ENCODE peak calls at places on chromosomes 2 and 18, in four cellular contexts. One of them, this sample, is unnamed.

GRCh38 chr2:131010566-131010965 is 82.7 kb downstream of the FAM168B start:
- DNase-seq in CD8-positive, alpha-beta memory T cell: no peak
- DNase-seq in CD4-positive, alpha-beta T cell: no peak
- DNase-seq in Caki2: no peak
- DNase-seq in this sample: no peak

GRCh38 chr2:74037379-74037860 is 52.7 kb downstream of the TET3 start:
- DNase-seq in Caki2: no peak
- DNase-seq in CD4-positive, alpha-beta T cell: no peak
- DNase-seq in CD8-positive, alpha-beta memory T cell: no peak
- DNase-seq in this sample: no peak

GRCh38 chr18:13483316-13484270 is 242.8 kb downstream of the FAM210A start:
- DNase-seq in CD4-positive, alpha-beta T cell: no peak
- DNase-seq in Caki2: no peak
- DNase-seq in CD8-positive, alpha-beta memory T cell: no peak
- DNase-seq in this sample: no peak

GRCh38 chr2:240256704-240257637 is 116.5 kb upstream of the OTOS start:
- DNase-seq in Caki2: no peak
- DNase-seq in CD8-positive, alpha-beta memory T cell: no peak
- DNase-seq in CD4-positive, alpha-beta T cell: no peak
- DNase-seq in this sample: no peak

GRCh38 chr2:12701786-12702660 is 14.7 kb upstream of the TRIB2 start:
- DNase-seq in CD4-positive, alpha-beta T cell: no peak
- DNase-seq in Caki2: no peak
- DNase-seq in CD8-positive, alpha-beta memory T cell: no peak
- DNase-seq in this sample: no peak

GRCh38 chr2:9982248-9982647 is 30.8 kb downstream of the GRHL1 start:
- DNase-seq in CD4-positive, alpha-beta T cell: no peak
- DNase-seq in CD8-positive, alpha-beta memory T cell: no peak
- DNase-seq in Caki2: no peak
- DNase-seq in this sample: no peak

GRCh38 chr2:12854001-12854530 is 137.3 kb downstream of the TRIB2 start:
- DNase-seq in CD4-positive, alpha-beta T cell: no peak
- DNase-seq in Caki2: no peak
- DNase-seq in CD8-positive, alpha-beta memory T cell: no peak
- DNase-seq in this sample: no peak

GRCh38 chr18:76493213-76494107 is 1.6 kb downstream of the ZNF516 start:
- DNase-seq in CD8-positive, alpha-beta memory T cell: no peak
- DNase-seq in Caki2: no peak
- DNase-seq in CD4-positive, alpha-beta T cell: no peak
- DNase-seq in this sample: no peak

GRCh38 chr2:235000426-235001236 is 48.8 kb downstream of the SH3BP4 start:
- DNase-seq in Caki2: no peak
- DNase-seq in CD8-positive, alpha-beta memory T cell: no peak
- DNase-seq in CD4-positive, alpha-beta T cell: no peak
- DNase-seq in this sample: no peak

GRCh38 chr2:88190808-88191721 is 20.9 kb downstream of the THNSL2 start:
- DNase-seq in Caki2: peak
- DNase-seq in CD4-positive, alpha-beta T cell: no peak
- DNase-seq in CD8-positive, alpha-beta memory T cell: no peak
- DNase-seq in this sample: no peak

GRCh38 chr18:54671291-54671881 is 80.3 kb downstream of the DYNAP start:
- DNase-seq in CD8-positive, alpha-beta memory T cell: no peak
- DNase-seq in CD4-positive, alpha-beta T cell: no peak
- DNase-seq in Caki2: peak
- DNase-seq in this sample: no peak

GRCh38 chr18:22559414-22560282 is 141.9 kb upstream of the CTAGE1 start:
- DNase-seq in CD4-positive, alpha-beta T cell: no peak
- DNase-seq in CD8-positive, alpha-beta memory T cell: peak
- DNase-seq in Caki2: peak
- DNase-seq in this sample: no peak

GRCh38 chr2:151051584-151052220 is 210.0 kb downstream of the RBM43 start:
- DNase-seq in CD4-positive, alpha-beta T cell: no peak
- DNase-seq in CD8-positive, alpha-beta memory T cell: no peak
- DNase-seq in Caki2: peak
- DNase-seq in this sample: no peak

GRCh38 chr2:212727751-212728150 is 189.1 kb upstream of the ERBB4 start:
- DNase-seq in CD8-positive, alpha-beta memory T cell: no peak
- DNase-seq in CD4-positive, alpha-beta T cell: no peak
- DNase-seq in Caki2: no peak
- DNase-seq in this sample: no peak